ENCODE peak calls at places on chromosomes 5 and 9, in ten cellular contexts. E is trophoblast cell; F is psoas muscle; I is effector memory CD4-positive, alpha-beta T cell; R is heart right ventricle; Z is SJSA1; G is CD8-positive, alpha-beta memory T cell; Q is colonic mucosa; A is hepatocyte; C is endothelial cell of umbilical vein. B is an unnamed sample. For H3K27me3, the result is how much of the 10 kb centered on the place peaks cover.

GRCh38 chr9:19397845-19398244 is 11.0 kb upstream of the ACER2 start:
- DNase-seq in I (no peak), R (no peak), A (peak), Q (peak), E (no peak), Z (no peak), C (no peak), F (no peak), G (no peak), B (no peak)

GRCh38 chr9:87292449-87293191 is 205.0 kb upstream of the DAPK1 start:
- DNase-seq in R (no peak), G (no peak), Z (peak), I (no peak), E (no peak), F (no peak), A (no peak), Q (no peak), C (no peak), B (no peak)

GRCh38 chr5:40124367-40124766 is 555.3 kb upstream of the PTGER4 start:
- DNase-seq in I (no peak), G (no peak), C (no peak), Q (no peak), E (no peak), A (no peak), Z (peak), F (no peak), R (no peak), B (no peak)

GRCh38 chr5:126066795-126067321 is 356.4 kb upstream of the GRAMD2B start:
- DNase-seq in I (no peak), R (no peak), F (no peak), A (no peak), E (no peak), G (no peak), Z (no peak), Q (no peak), C (no peak), B (no peak)

GRCh38 chr9:30697958-30698357 is 1686.5 kb upstream of the ACO1 start:
- DNase-seq in Q (no peak), G (no peak), Z (no peak), F (no peak), A (no peak), C (no peak), E (no peak), R (no peak), I (no peak), B (no peak)

GRCh38 chr9:90830977-90831376 is 29.4 kb downstream of the SYK start:
- DNase-seq in F (no peak), A (no peak), I (no peak), E (no peak), C (no peak), G (no peak), Z (no peak), R (no peak), Q (no peak), B (no peak)

GRCh38 chr5:57478826-57479225 is 3.8 kb downstream of the ACTBL2 start:
- DNase-seq in E (peak), G (no peak), A (no peak), F (no peak), Q (no peak), I (no peak), Z (no peak), R (no peak), C (no peak), B (no peak)

GRCh38 chr5:158108177-158108576 is 249.2 kb upstream of the CLINT1 start:
- DNase-seq in F (no peak), R (no peak), G (no peak), C (no peak), A (no peak), E (no peak), Q (no peak), Z (no peak), I (no peak), B (no peak)

GRCh38 chr5:174596429-174596828 is 128.0 kb upstream of the MSX2 start:
- DNase-seq in Q (no peak), R (no peak), Z (no peak), C (no peak), A (no peak), G (no peak), E (no peak), F (no peak), I (no peak), B (no peak)

GRCh38 chr9:109600142-109600541 is 102.0 kb upstream of the PTPN3 start:
- DNase-seq in G (no peak), C (no peak), R (no peak), F (no peak), A (peak), E (no peak), Z (peak), Q (no peak), I (no peak), B (peak)

GRCh38 chr9:6153425-6153824 is 62.2 kb upstream of the IL33 start:
- DNase-seq in Z (no peak), Q (no peak), E (no peak), A (no peak), F (no peak), C (peak), R (no peak), G (no peak), I (no peak), B (no peak)

GRCh38 chr9:124011460-124012301 is at the start of gene LHX2:
- DNase-seq in A (peak), R (peak), G (no peak), Z (no peak), Q (peak), E (peak), I (no peak), C (peak), F (peak), B (peak)

GRCh38 chr9:122846371-122847060 is 18.1 kb upstream of the PDCL start:
- DNase-seq in Z (no peak), G (peak), C (no peak), R (no peak), F (no peak), E (no peak), I (no peak), Q (no peak), A (no peak), B (no peak)

GRCh38 chr9:95373765-95374435 is 56.4 kb upstream of the FANCC start:
- DNase-seq in R (no peak), I (no peak), C (no peak), A (no peak), Q (no peak), Z (no peak), E (no peak), F (no peak), G (no peak), B (no peak)

GRCh38 chr9:137316012-137316981 is 14.2 kb upstream of the NRARP start:
- DNase-seq in R (peak), G (no peak), F (peak), Z (peak), E (no peak), I (no peak), A (peak), Q (peak), C (peak), B (peak)

GRCh38 chr5:138565100-138565821 is 9.9 kb downstream of the HSPA9 start:
- DNase-seq in I (peak), R (no peak), Q (no peak), E (no peak), G (peak), A (no peak), C (no peak), F (no peak), Z (no peak), B (no peak)

GRCh38 chr9:79236466-79236865 is 335.3 kb upstream of the TLE4 start:
- DNase-seq in G (no peak), Q (no peak), Z (no peak), A (no peak), I (no peak), R (no peak), E (no peak), F (no peak), C (no peak), B (no peak)

GRCh38 chr9:136352682-136353081 is 10.9 kb downstream of the DNLZ start:
- DNase-seq in E (no peak), F (no peak), Z (no peak), R (no peak), A (no peak), G (no peak), Q (no peak), I (no peak), C (no peak), B (peak)

GRCh38 chr9:119284587-119285337 is 84.5 kb downstream of the BRINP1 start:
- DNase-seq in I (no peak), F (no peak), E (no peak), C (no peak), G (no peak), R (no peak), Z (no peak), Q (no peak), A (no peak), B (no peak)

GRCh38 chr9:134864821-134865190 is 15.8 kb upstream of the FCN2 start:
- DNase-seq in I (no peak), C (no peak), Q (no peak), G (no peak), E (no peak), Z (no peak), A (no peak), R (no peak), F (no peak), B (no peak)

GRCh38 chr5:81819556-81820314 is 68.8 kb upstream of the SSBP2 start:
- DNase-seq in F (no peak), G (no peak), A (no peak), I (no peak), Z (no peak), E (no peak), Q (no peak), C (peak), R (no peak), B (no peak)

GRCh38 chr5:32836176-32836575 is 125.1 kb downstream of the NPR3 start:
- DNase-seq in I (no peak), R (no peak), E (no peak), Z (no peak), F (no peak), G (no peak), A (no peak), C (no peak), Q (no peak), B (no peak)

GRCh38 chr9:136110082-136111061 is 8.3 kb downstream of the TMEM250 start:
- DNase-seq in G (no peak), C (no peak), F (no peak), E (no peak), Q (no peak), A (peak), I (no peak), R (no peak), Z (no peak), B (peak)

GRCh38 chr9:84779892-84780291 is 110.4 kb downstream of the NTRK2 start:
- DNase-seq in C (no peak), A (no peak), G (no peak), Q (no peak), E (no peak), Z (no peak), R (no peak), F (no peak), I (no peak), B (no peak)

GRCh38 chr5:98541641-98542040 is 231.8 kb upstream of the RGMB start:
- DNase-seq in I (no peak), A (no peak), Q (no peak), G (no peak), C (no peak), R (no peak), F (no peak), E (no peak), Z (no peak), B (no peak)

GRCh38 chr9:129868571-129869486 is 33.6 kb downstream of the USP20 start:
- DNase-seq in G (peak), Z (no peak), E (no peak), A (no peak), I (peak), R (no peak), C (no peak), F (peak), Q (peak), B (no peak)

GRCh38 chr9:133429641-133430161 is 7.5 kb downstream of the ADAMTS13 start:
- DNase-seq in C (peak), G (no peak), Q (peak), E (no peak), I (no peak), R (peak), A (peak), Z (no peak), F (no peak), B (peak)

GRCh38 chr5:8770431-8770830 is 775.4 kb downstream of the SEMA5A start:
- DNase-seq in R (no peak), E (no peak), F (no peak), A (no peak), I (no peak), G (no peak), Q (no peak), Z (no peak), C (no peak), B (no peak)

GRCh38 chr5:37121027-37121426 is 128.1 kb downstream of the CPLANE1 start:
- DNase-seq in E (no peak), I (no peak), C (no peak), G (no peak), Z (no peak), Q (no peak), R (no peak), F (no peak), A (no peak), B (no peak)

GRCh38 chr9:7907636-7908195 is 108.1 kb upstream of the DMAC1 start:
- DNase-seq in A (no peak), I (no peak), Q (no peak), R (no peak), C (no peak), F (no peak), G (no peak), Z (no peak), E (no peak), B (no peak)

GRCh38 chr5:10995891-10996290 is 234.9 kb upstream of the DAP start:
- DNase-seq in R (no peak), F (no peak), C (no peak), G (no peak), A (no peak), Q (no peak), I (no peak), Z (no peak), E (no peak), B (no peak)

GRCh38 chr9:85740821-85741111 is 988 bp downstream of the AGTPBP1 start:
- DNase-seq in C (peak), Z (no peak), Q (no peak), A (no peak), G (no peak), F (no peak), R (no peak), I (no peak), E (no peak), B (no peak)

GRCh38 chr9:22084336-22085035 is 75.4 kb upstream of the CDKN2B start:
- DNase-seq in A (peak), R (no peak), F (no peak), G (no peak), C (peak), Z (peak), E (peak), Q (no peak), I (no peak), B (no peak)

GRCh38 chr5:60722416-60722815 is 22.4 kb upstream of the DEPDC1B start:
- DNase-seq in C (no peak), Z (no peak), G (no peak), E (no peak), R (no peak), A (no peak), Q (no peak), I (no peak), F (no peak), B (no peak)

GRCh38 chr9:78236511-78236950 is 656 bp downstream of the CEP78 start:
- DNase-seq in Z (no peak), I (no peak), A (no peak), R (no peak), E (no peak), C (no peak), F (no peak), G (no peak), Q (peak), B (no peak)

GRCh38 chr5:39794511-39794910 is 369.7 kb upstream of the DAB2 start:
- DNase-seq in E (no peak), R (peak), I (no peak), Z (no peak), F (no peak), C (peak), Q (no peak), G (no peak), A (no peak), B (no peak)

GRCh38 chr5:132477784-132478497 is 12.6 kb downstream of the IRF1 start:
- DNase-seq in C (no peak), I (no peak), Q (peak), E (peak), Z (no peak), R (no peak), A (peak), F (no peak), G (no peak), B (no peak)

GRCh38 chr5:14122089-14122488 is 21.1 kb upstream of the TRIO start:
- DNase-seq in Q (no peak), Z (no peak), F (no peak), E (no peak), C (no peak), R (no peak), A (no peak), G (no peak), I (no peak), B (no peak)

GRCh38 chr5:14118551-14119320 is 24.4 kb upstream of the TRIO start:
- DNase-seq in I (no peak), Q (no peak), G (no peak), C (no peak), Z (peak), F (no peak), R (peak), E (peak), A (no peak), B (peak)

GRCh38 chr5:14123551-14123950 is 19.6 kb upstream of the TRIO start:
- DNase-seq in A (no peak), F (no peak), C (no peak), Q (no peak), Z (no peak), E (peak), G (no peak), I (no peak), R (no peak), B (no peak)

GRCh38 chr5:14121552-14121951 is 21.6 kb upstream of the TRIO start:
- DNase-seq in I (no peak), Z (no peak), A (no peak), E (no peak), R (no peak), C (no peak), F (no peak), G (no peak), Q (no peak), B (no peak)

DNA sequence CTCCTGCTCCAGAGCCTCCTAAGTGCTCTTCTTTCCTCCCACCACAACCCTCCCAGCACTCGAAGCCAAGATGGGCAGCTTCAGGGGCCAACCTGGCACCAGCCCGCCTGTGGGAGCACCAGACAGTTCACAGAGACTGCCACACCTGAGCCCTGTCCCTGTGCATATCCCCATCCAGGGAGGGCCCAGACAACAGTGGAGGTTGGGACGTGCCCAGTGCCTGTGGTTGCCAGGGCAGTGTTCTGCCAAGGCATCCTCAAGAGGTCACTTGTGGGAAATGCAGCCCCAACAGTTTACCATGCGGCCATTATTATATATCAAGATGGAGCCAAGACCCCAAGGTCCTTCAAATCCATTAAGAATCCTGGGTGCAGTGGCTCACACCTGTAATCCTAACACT is 23.0 kb upstream of the TRIO start:
- DNase-seq in Z (no peak), C (no peak), Q (no peak), G (no peak), A (no peak), R (no peak), E (no peak), F (no peak), I (no peak), B (no peak)
- H3K4me3 ChIP-seq in Z (no peak), C (no peak), Q (no peak), G (no peak), A (no peak), R (no peak), E (no peak), F (no peak), I (no peak), B (no peak)

DNA sequence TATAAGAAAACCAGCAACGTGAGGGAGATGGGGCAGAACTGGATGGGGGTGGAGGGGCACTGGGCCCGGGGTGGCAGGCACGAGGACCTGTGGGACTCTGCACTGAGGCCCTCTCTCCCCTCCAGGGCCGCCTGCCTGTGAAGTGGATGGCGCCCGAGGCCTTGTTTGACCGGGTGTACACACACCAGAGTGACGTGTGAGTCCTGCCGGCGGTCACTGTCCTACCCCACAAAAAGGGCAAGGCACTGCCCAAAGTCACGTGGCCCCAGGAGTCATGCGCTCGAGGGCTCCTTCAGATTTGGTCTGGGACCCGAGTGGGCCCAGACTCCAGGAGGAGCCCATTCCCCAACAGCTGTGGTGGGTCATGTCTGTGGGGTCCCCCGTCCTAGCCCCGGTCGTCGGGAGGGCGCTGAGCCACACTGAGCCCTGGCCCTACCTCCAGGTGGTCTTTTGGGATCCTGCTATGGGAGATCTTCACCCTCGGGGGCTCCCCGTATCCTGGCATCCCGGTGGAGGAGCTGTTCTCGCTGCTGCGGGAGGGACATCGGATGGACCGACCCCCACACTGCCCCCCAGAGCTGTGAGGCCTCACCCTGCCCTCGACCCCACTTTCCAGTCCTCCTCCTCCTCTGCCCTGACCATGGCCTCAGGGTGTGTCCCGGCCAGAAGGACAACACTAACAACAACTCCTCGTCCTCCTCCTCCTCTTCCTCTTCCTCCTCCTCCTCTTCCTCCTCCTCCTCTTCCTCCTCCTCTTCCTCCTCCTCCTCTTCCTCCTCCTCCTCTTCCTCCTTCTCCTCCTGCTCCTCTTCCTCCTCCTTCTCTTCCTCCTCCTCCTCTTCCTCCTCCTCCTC is 9.7 kb downstream of the FGFR4 start:
- DNase-seq in A (no peak), E (peak), R (no peak), Z (no peak), I (no peak), G (no peak), F (peak), C (no peak), Q (no peak), B (no peak)
- H3K27me3 ChIP-seq in A (under half), E (under half), R (under half), Z (under half), I (under half), G (under half), F (under half), C (under half), Q (under half), B (under half)

DNA sequence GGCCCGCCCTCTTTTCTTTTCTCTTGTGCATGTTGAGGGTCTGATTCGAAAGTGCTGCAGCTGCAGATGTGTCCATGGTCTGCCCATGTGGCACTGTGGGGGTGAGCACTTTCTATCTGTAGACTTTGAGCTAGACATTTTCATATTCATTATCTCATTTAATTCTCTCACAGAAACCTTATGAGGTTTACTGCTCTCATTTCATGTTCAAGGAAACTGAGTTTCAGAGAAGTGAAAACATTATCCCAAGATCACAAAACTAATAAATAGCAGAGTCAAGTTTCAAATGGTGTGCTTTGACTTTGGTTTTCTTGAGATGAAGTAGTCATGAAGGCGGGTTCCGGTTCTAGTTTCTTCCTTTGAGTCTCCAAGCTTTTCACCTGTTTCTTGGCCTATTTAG is 536.5 kb upstream of the ZNF462 start:
- DNase-seq in A (no peak), G (no peak), C (no peak), Q (no peak), Z (no peak), I (no peak), E (no peak), F (no peak), R (no peak), B (no peak)
- H3K4me3 ChIP-seq in A (no peak), G (no peak), C (no peak), Q (no peak), Z (no peak), I (no peak), E (no peak), F (no peak), R (no peak), B (no peak)

GRCh38 chr5:96331210-96331609 is 101.8 kb downstream of the PCSK1 start:
- DNase-seq in I (no peak), A (no peak), Q (no peak), R (no peak), C (peak), G (no peak), F (no peak), E (no peak), Z (no peak), B (no peak)

GRCh38 chr5:96331681-96332361 is 101.2 kb downstream of the PCSK1 start:
- DNase-seq in R (no peak), F (no peak), G (no peak), C (no peak), Q (no peak), E (no peak), A (no peak), Z (no peak), I (no peak), B (no peak)

GRCh38 chr5:96329294-96329693 is 103.8 kb downstream of the PCSK1 start:
- DNase-seq in Q (no peak), F (no peak), Z (no peak), I (no peak), C (peak), R (no peak), A (no peak), E (no peak), G (no peak), B (no peak)

GRCh38 chr5:96330532-96331140 is 102.4 kb downstream of the PCSK1 start:
- DNase-seq in Z (no peak), A (no peak), E (no peak), G (no peak), R (no peak), F (no peak), I (no peak), Q (no peak), C (no peak), B (no peak)

GRCh38 chr5:96329886-96330531 is 103.0 kb downstream of the PCSK1 start:
- DNase-seq in F (no peak), I (no peak), G (no peak), R (no peak), C (no peak), Q (no peak), A (no peak), E (no peak), Z (no peak), B (no peak)
- H3K27me3 ChIP-seq in F (under half), I (under half), G (under half), R (under half), C (under half), Q (under half), A (under half), E (under half), Z (under half), B (under half)

B was measured in H7.